ENCODE peak calls at places on chromosomes 4 and X, in ten cellular contexts. Z is right cardiac atrium, Y is PC-3, C is tibial nerve, A is Karpas-422, W is tibial artery, I is H1, Q is fibroblast of lung, T is upper lobe of left lung, L is ovary. N is an unnamed sample. For H3K4me1 and H3K9me3, the result is how much of the 10 kb centered on the place peaks cover.

GRCh38 chr4:52107336-52107735 is 56.2 kb downstream of the SPATA18 start:
- DNase-seq in Z (no peak), Y (peak), C (no peak), A (no peak), W (no peak), I (no peak), Q (peak), T (no peak), L (no peak), N (no peak)

GRCh38 chrX:75989806-75990590 is 182.9 kb upstream of the PBDC1 start:
- DNase-seq in Z (no peak), Y (no peak), C (no peak), A (no peak), W (no peak), I (no peak), Q (no peak), T (no peak), L (no peak), N (no peak)

GRCh38 chr4:121668368-121669162 is 28.2 kb downstream of the ANXA5 start:
- DNase-seq in Z (no peak), Y (peak), C (no peak), A (no peak), W (no peak), I (no peak), Q (peak), T (no peak), L (no peak), N (no peak)

GRCh38 chr4:118942465-118942864 is 53.8 kb downstream of the SYNPO2 start:
- DNase-seq in Z (no peak), Y (peak), C (no peak), A (no peak), W (no peak), I (no peak), Q (no peak), T (no peak), L (no peak), N (peak)

GRCh38 chrX:1450381-1451161 is 2.1 kb downstream of the ASMTL start:
- DNase-seq in Z (no peak), Y (no peak), C (no peak), A (no peak), W (peak), I (no peak), Q (no peak), T (peak), L (no peak), N (no peak)

GRCh38 chr4:17650404-17650803 is 36.0 kb downstream of the MED28 start:
- DNase-seq in Z (no peak), Y (no peak), C (no peak), A (no peak), W (no peak), I (no peak), Q (no peak), T (no peak), L (no peak), N (no peak)

GRCh38 chr4:152316969-152317368 is 218.9 kb downstream of the FBXW7 start:
- DNase-seq in Z (no peak), Y (no peak), C (no peak), A (no peak), W (no peak), I (no peak), Q (peak), T (no peak), L (no peak), N (no peak)

GRCh38 chrX:107025538-107025937 is 25.5 kb upstream of the MORC4 start:
- DNase-seq in Z (no peak), Y (peak), C (no peak), A (peak), W (no peak), I (no peak), Q (peak), T (no peak), L (no peak), N (no peak)

GRCh38 chr4:128831526-128832252 is 22.2 kb downstream of the JADE1 start:
- DNase-seq in Z (no peak), Y (no peak), C (no peak), A (no peak), W (no peak), I (no peak), Q (peak), T (no peak), L (peak), N (no peak)

GRCh38 chr4:190014771-190015537 is 12.1 kb downstream of the FRG2 start:
- DNase-seq in Z (peak), Y (no peak), C (no peak), A (no peak), W (no peak), I (no peak), Q (no peak), T (no peak), L (no peak), N (peak)

GRCh38 chrX:150694738-150695410 is 1.7 kb downstream of the MTMR1 start:
- DNase-seq in Z (no peak), Y (no peak), C (no peak), A (peak), W (no peak), I (no peak), Q (no peak), T (no peak), L (no peak), N (no peak)

GRCh38 chrX:55135171-55135570 is 46.4 kb downstream of the PAGE2 start:
- DNase-seq in Z (peak), Y (peak), C (peak), A (peak), W (no peak), I (no peak), Q (peak), T (peak), L (peak), N (peak)

GRCh38 chr4:118898684-118899138 is 10.1 kb downstream of the SYNPO2 start:
- DNase-seq in Z (peak), Y (no peak), C (peak), A (no peak), W (peak), I (no peak), Q (no peak), T (no peak), L (peak), N (no peak)

GRCh38 chrX:154652311-154653047 is 900 bp downstream of the CTAG2 start:
- DNase-seq in Z (no peak), Y (no peak), C (no peak), A (no peak), W (no peak), I (no peak), Q (no peak), T (no peak), L (no peak), N (no peak)

GRCh38 chrX:19545651-19546050 is 30.3 kb upstream of the MAP3K15 start:
- DNase-seq in Z (no peak), Y (peak), C (no peak), A (no peak), W (no peak), I (no peak), Q (no peak), T (no peak), L (no peak), N (no peak)

GRCh38 chr4:140343303-140343702 is 30.1 kb upstream of the SCOC start:
- DNase-seq in Z (peak), Y (peak), C (peak), A (no peak), W (no peak), I (no peak), Q (no peak), T (peak), L (peak), N (peak)

GRCh38 chrX:109345866-109346265 is 136.0 kb downstream of the GUCY2F start:
- DNase-seq in Z (no peak), Y (no peak), C (no peak), A (no peak), W (no peak), I (no peak), Q (no peak), T (no peak), L (no peak), N (no peak)

GRCh38 chr4:41477200-41477910 is 60.6 kb upstream of the LIMCH1 start:
- DNase-seq in Z (no peak), Y (no peak), C (no peak), A (no peak), W (no peak), I (no peak), Q (no peak), T (no peak), L (no peak), N (no peak)

GRCh38 chrX:134849390-134849789 is 141.4 kb upstream of the SMIM10 start:
- DNase-seq in Z (no peak), Y (peak), C (no peak), A (no peak), W (no peak), I (no peak), Q (peak), T (no peak), L (no peak), N (no peak)

GRCh38 chr4:1756893-1757779 is 35.8 kb downstream of the TACC3 start:
- DNase-seq in Z (no peak), Y (no peak), C (no peak), A (no peak), W (no peak), I (no peak), Q (no peak), T (no peak), L (no peak), N (no peak)
- H3K4me1 ChIP-seq in Z (under half), Y (under half), C (under half), A (under half), W (under half), I (under half), Q (under half), T (under half), L (under half), N (under half)

DNA sequence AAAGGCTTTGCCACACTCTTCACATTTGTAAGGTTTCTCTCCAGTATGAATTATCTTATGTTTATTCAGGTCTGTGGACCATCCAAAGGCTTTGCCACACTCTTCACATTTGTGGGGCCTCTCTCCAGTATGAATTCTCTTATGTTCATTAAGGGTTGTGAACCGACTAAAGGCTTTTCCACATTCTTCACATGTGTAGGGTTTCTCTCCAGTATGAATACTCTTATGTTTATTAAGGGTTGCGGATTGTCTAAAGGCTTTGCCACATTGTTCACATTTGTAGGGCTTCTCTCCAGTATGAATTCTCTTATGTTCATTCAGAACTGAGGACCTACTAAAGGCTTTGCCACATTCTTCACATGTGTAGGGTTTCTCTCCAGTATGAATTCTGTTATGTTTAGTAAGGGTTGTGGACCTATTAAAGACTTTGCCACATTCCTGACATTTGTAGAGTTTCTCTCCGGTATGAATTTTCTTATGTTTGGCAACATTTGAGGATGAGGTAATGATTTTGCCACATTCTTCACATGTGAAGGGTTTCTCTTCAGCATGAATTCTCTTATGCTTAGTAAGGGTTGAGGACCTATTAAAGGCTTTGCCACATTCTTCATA is 33.7 kb downstream of the ZNF732 start:
- DNase-seq in Z (no peak), Y (no peak), C (no peak), A (no peak), W (no peak), I (no peak), Q (no peak), T (no peak), L (no peak), N (no peak)
- H3K9me3 ChIP-seq in Z (under half), Y (under half), C (under half), A (half or more), W (under half), I (half or more), Q (under half), T (half or more), L (under half), N (under half)

DNA sequence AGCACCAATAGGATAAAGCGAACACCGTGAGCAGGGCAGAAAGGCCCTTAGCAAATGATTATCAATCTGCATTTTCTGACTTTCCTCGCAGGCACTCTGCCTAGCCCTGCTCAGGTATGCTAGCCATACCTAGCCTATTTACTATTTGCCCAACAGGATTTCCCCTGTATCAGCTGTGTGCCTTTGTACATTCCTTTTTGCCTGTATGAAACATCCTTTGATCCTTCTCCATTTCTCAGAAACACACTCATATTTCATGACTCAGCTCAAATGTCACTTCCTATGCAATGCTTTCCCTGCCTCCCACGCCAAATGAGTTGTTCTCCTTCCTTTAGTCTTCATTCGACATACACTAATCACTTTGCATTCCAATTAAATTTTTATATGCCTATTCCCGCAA is 37.2 kb downstream of the PCDH7 start:
- DNase-seq in Z (no peak), Y (peak), C (no peak), A (no peak), W (no peak), I (no peak), Q (peak), T (no peak), L (no peak), N (no peak)
- H3K4me1 ChIP-seq in Z (under half), Y (under half), C (under half), A (under half), W (half or more), I (under half), Q (under half), T (under half), L (under half), N (under half)

GRCh38 chr4:148310756-148311155 is 131.5 kb downstream of the NR3C2 start:
- DNase-seq in Z (no peak), Y (no peak), C (no peak), A (no peak), W (no peak), I (no peak), Q (no peak), T (no peak), L (no peak), N (no peak)
- H3K9me3 ChIP-seq in Z (under half), Y (under half), C (under half), A (under half), W (under half), I (under half), Q (under half), T (under half), L (under half), N (under half)

DNA sequence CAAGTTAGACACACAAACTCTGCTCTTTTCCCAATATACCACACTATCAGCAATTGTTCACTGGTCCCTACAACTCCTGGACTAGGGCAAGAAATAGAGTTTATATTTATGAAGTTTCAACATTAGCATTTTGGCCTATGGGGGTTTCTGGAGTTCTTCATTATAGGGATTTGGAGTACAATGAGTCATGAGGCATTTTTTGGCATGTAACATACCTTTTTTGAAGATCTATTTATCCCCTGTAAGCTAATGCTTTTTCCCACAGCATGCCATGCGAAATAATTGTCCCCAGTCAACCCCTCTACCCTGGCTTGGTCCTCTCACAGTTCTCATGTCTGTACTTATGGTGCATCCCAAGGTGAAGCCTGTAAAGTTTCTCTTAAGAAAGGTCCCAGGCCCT is 36.7 kb upstream of the EDA2R start:
- DNase-seq in Z (no peak), Y (no peak), C (no peak), A (no peak), W (no peak), I (no peak), Q (no peak), T (no peak), L (no peak), N (no peak)
- H3K4me1 ChIP-seq in Z (under half), Y (under half), C (under half), A (under half), W (under half), I (under half), Q (under half), T (under half), L (under half), N (under half)